ENCODE peak calls at places on chromosomes 4 and X, in ten cellular contexts. A is uterus, F is fibroblast of the aortic adventitia, C is NB4, K is esophagus squamous epithelium, B is tibial nerve, O is ascending aorta, S is nephron progenitor cell, D is activated B cell treated with CpG ODN at 0.5 μM for 24 hours, H is cardiac fibroblast. M is an unnamed sample.
A peak's percentile ranks its signal among the peaks of the same experiment; 100 is the strongest.

GRCh38 chrX:74506310-74507115 is 85.2 kb downstream of the SLC16A2 start:
- DNase-seq in A (no peak), F (no peak), C (no peak), K (no peak), B (no peak), O (no peak), S (no peak), D (peak; percentile 18), H (no peak), M (no peak)

GRCh38 chrX:47145408-47146120 is 543 bp downstream of the RBM10 start:
- DNase-seq in A (peak; percentile 27), F (peak; percentile 10), C (peak; percentile 32), K (no peak), B (no peak), O (no peak), S (peak; percentile 9), D (no peak), H (no peak), M (no peak)

GRCh38 chrX:64975491-64975890 is 759 bp downstream of the ZC4H2 start:
- DNase-seq in A (peak; percentile 17), F (peak; percentile 2), C (no peak), K (no peak), B (no peak), O (no peak), S (peak; percentile 57), D (peak; percentile 14), H (peak; percentile 16), M (peak; percentile 29)

GRCh38 chrX:11244641-11245040 is 48.6 kb upstream of the AMELX start:
- DNase-seq in A (peak; percentile 37), F (peak; percentile 82), C (no peak), K (no peak), B (no peak), O (no peak), S (no peak), D (no peak), H (peak; percentile 84), M (no peak)

GRCh38 chr4:1767770-1768366 is 25.2 kb upstream of the FGFR3 start:
- DNase-seq in A (no peak), F (peak; percentile 14), C (peak; percentile 59), K (no peak), B (no peak), O (no peak), S (peak; percentile 69), D (no peak), H (peak; percentile 35), M (peak; percentile 60)

GRCh38 chrX:84501798-84502628 is at the start of gene HDX:
- DNase-seq in A (peak; percentile 89), F (peak; percentile 87), C (no peak), K (no peak), B (peak; percentile 77), O (peak; percentile 93), S (peak; percentile 81), D (peak; percentile 30), H (peak; percentile 90), M (peak; percentile 64)

GRCh38 chr4:6951880-6952381 is 42.3 kb downstream of the TBC1D14 start:
- DNase-seq in A (no peak), F (no peak), C (peak; percentile 25), K (no peak), B (no peak), O (no peak), S (no peak), D (no peak), H (no peak), M (no peak)

GRCh38 chr4:25948051-25948450 is 34.0 kb downstream of the SMIM20 start:
- DNase-seq in A (no peak), F (no peak), C (no peak), K (no peak), B (no peak), O (no peak), S (no peak), D (no peak), H (no peak), M (no peak)

GRCh38 chr4:19213388-19213787 is 1038.3 kb upstream of the SLIT2 start:
- DNase-seq in A (no peak), F (peak; percentile 37), C (no peak), K (no peak), B (no peak), O (no peak), S (no peak), D (no peak), H (no peak), M (no peak)

GRCh38 chrX:131084145-131084544 is 26.0 kb downstream of the ARHGAP36 start:
- DNase-seq in A (no peak), F (no peak), C (no peak), K (no peak), B (no peak), O (no peak), S (no peak), D (no peak), H (no peak), M (no peak)

GRCh38 chrX:72057844-72058243 is 73.9 kb downstream of the RTL5 start:
- DNase-seq in A (no peak), F (no peak), C (peak; percentile 48), K (no peak), B (no peak), O (no peak), S (no peak), D (no peak), H (no peak), M (no peak)

GRCh38 chrX:77785400-77785745 is 643 bp downstream of the ATRX start:
- DNase-seq in A (peak; percentile 22), F (peak; percentile 15), C (peak; percentile 38), K (no peak), B (no peak), O (no peak), S (peak; percentile 18), D (no peak), H (peak; percentile 24), M (peak; percentile 9)

GRCh38 chr4:6501171-6501570 is 28.8 kb upstream of the PPP2R2C start:
- DNase-seq in A (no peak), F (no peak), C (no peak), K (no peak), B (no peak), O (no peak), S (no peak), D (no peak), H (no peak), M (no peak)

GRCh38 chr4:171983935-171984805 is 171.0 kb downstream of the GALNTL6 start:
- DNase-seq in A (no peak), F (no peak), C (no peak), K (no peak), B (no peak), O (no peak), S (no peak), D (no peak), H (no peak), M (no peak)

GRCh38 chr4:19678763-19679162 is 572.9 kb upstream of the SLIT2 start:
- DNase-seq in A (no peak), F (peak; percentile 63), C (no peak), K (no peak), B (no peak), O (no peak), S (no peak), D (no peak), H (peak; percentile 38), M (no peak)

GRCh38 chr4:52961666-52962412 is 99.7 kb downstream of the RASL11B start:
- DNase-seq in A (no peak), F (no peak), C (no peak), K (no peak), B (no peak), O (no peak), S (no peak), D (no peak), H (no peak), M (no peak)

GRCh38 chr4:110020681-110021443 is 108.2 kb downstream of the EGF start:
- DNase-seq in A (no peak), F (no peak), C (no peak), K (no peak), B (no peak), O (no peak), S (no peak), D (no peak), H (no peak), M (no peak)
- TF ChIP-seq CTCF in A (no peak), F (no peak), C (no peak), K (no peak), B (no peak), O (no peak), S (no peak), D (no peak), H (no peak), M (no peak)

GRCh38 chr4:15006416-15007024 is 4.2 kb downstream of the CPEB2 start:
- DNase-seq in A (no peak), F (peak; percentile 33), C (peak; percentile 42), K (no peak), B (no peak), O (no peak), S (no peak), D (no peak), H (no peak), M (no peak)
- TF ChIP-seq CTCF in A (no peak), F (peak; percentile 51), C (no peak), K (peak; percentile 35), B (peak; percentile 21), O (peak; percentile 8), S (no peak), D (no peak), H (peak; percentile 32), M (peak; percentile 52)

GRCh38 chr4:98838528-98838927 is 90.4 kb downstream of the EIF4E start:
- DNase-seq in A (no peak), F (no peak), C (no peak), K (no peak), B (no peak), O (no peak), S (no peak), D (no peak), H (no peak), M (no peak)

GRCh38 chr4:98833384-98833783 is 95.5 kb downstream of the EIF4E start:
- DNase-seq in A (no peak), F (no peak), C (no peak), K (no peak), B (no peak), O (no peak), S (no peak), D (no peak), H (no peak), M (no peak)

DNA sequence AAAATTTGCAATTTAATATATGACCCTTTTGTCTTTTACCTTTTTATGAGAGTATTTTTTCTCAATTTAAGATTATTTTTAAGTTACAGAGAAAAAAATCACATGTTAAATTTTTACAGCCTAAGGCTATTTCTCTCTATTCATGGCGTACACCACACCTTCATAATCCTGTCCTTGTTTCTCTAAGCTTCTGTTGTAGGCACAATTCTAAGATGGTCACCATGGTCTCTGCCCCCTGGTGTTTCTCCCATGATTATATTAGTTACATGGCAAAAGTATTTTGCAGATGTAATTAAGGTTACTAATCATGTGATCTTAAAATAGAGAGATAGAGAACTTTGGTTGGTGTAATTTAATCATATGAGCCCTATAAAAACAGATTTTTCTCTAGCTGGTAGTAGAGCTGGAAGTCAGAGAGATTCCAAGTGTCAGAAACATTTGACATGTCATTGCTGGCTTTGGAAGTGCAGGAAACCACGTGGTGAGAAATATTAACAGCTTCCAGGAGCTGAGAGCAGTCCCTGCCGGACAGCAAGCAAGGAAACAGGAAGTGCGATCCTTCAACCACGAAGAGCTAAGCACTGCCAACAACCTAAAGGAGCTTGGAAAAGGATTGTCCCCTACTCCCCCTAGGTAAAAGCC is 89.8 kb downstream of the EIF4E start:
- DNase-seq in A (no peak), F (peak; percentile 56), C (peak; percentile 44), K (no peak), B (no peak), O (no peak), S (peak; percentile 2), D (no peak), H (peak; percentile 92), M (no peak)
- TF ChIP-seq CTCF in A (no peak), F (no peak), C (no peak), K (no peak), B (no peak), O (no peak), S (no peak), D (no peak), H (peak; percentile 1), M (no peak)

GRCh38 chr4:187064033-187064432 is 340.4 kb upstream of the FAT1 start:
- DNase-seq in A (no peak), F (no peak), C (no peak), K (no peak), B (no peak), O (no peak), S (no peak), D (no peak), H (no peak), M (no peak)
- TF ChIP-seq CTCF in A (no peak), F (no peak), C (no peak), K (no peak), B (no peak), O (no peak), S (no peak), D (no peak), H (no peak), M (no peak)

M was measured in neural crest cell.